ENCODE peak calls at places on chromosomes 6 and 20, in six cellular contexts. Y is ACHN, R is WTC11, S is T follicular helper cell, E is left ventricle myocardium inferior, Q is NCI-H2029. A is an unnamed sample.

GRCh38 chr6:57104350-57104749 is 14.4 kb downstream of the ZNF451 start:
- DNase-seq in Y (no peak), R (no peak), S (no peak), E (no peak), Q (no peak), A (no peak)

GRCh38 chr6:44263357-44264100 is 1.8 kb downstream of the NFKBIE start:
- DNase-seq in Y (peak; percentile 35), R (no peak), S (no peak), E (no peak), Q (no peak), A (no peak)

GRCh38 chr6:15763827-15764226 is 101.0 kb upstream of the DTNBP1 start:
- DNase-seq in Y (peak; percentile 14), R (no peak), S (no peak), E (no peak), Q (no peak), A (no peak)

GRCh38 chr20:9161308-9161707 is 92.4 kb downstream of the PLCB4 start:
- DNase-seq in Y (no peak), R (no peak), S (no peak), E (no peak), Q (no peak), A (no peak)

GRCh38 chr6:5950448-5950847 is 56.3 kb downstream of the NRN1 start:
- DNase-seq in Y (peak; percentile 34), R (peak; percentile 66), S (no peak), E (no peak), Q (no peak), A (no peak)

GRCh38 chr6:130206474-130206873 is 16.3 kb downstream of the SAMD3 start:
- DNase-seq in Y (no peak), R (no peak), S (no peak), E (no peak), Q (no peak), A (no peak)

GRCh38 chr20:25464501-25465204 is 57.2 kb downstream of the GINS1 start:
- DNase-seq in Y (no peak), R (no peak), S (no peak), E (no peak), Q (no peak), A (no peak)

GRCh38 chr20:62925420-62926228 is 681 bp downstream of the DIDO1 start:
- DNase-seq in Y (peak; percentile 40), R (no peak), S (peak; percentile 32), E (no peak), Q (no peak), A (peak; percentile 25)

GRCh38 chr6:29232725-29233124 is 62.0 kb downstream of the OR2J2 start:
- DNase-seq in Y (no peak), R (no peak), S (no peak), E (no peak), Q (no peak), A (no peak)

GRCh38 chr6:147675281-147675680 is 166.8 kb downstream of the SAMD5 start:
- DNase-seq in Y (no peak), R (no peak), S (no peak), E (no peak), Q (no peak), A (no peak)

GRCh38 chr20:8152183-8152582 is 20.1 kb downstream of the PLCB1 start:
- DNase-seq in Y (no peak), R (no peak), S (no peak), E (no peak), Q (no peak), A (no peak)

GRCh38 chr6:28140616-28141015 is 1.1 kb upstream of the ZKSCAN8 start:
- DNase-seq in Y (no peak), R (no peak), S (no peak), E (no peak), Q (no peak), A (no peak)

GRCh38 chr6:145490068-145490467 is 245.3 kb downstream of the EPM2A start:
- DNase-seq in Y (no peak), R (no peak), S (no peak), E (no peak), Q (no peak), A (no peak)

GRCh38 chr6:28399370-28400121 is at the start of gene ZSCAN12:
- DNase-seq in Y (peak; percentile 85), R (peak; percentile 81), S (peak; percentile 65), E (peak; percentile 77), Q (peak; percentile 83), A (peak; percentile 74)

GRCh38 chr20:1274485-1275313 is 8.6 kb downstream of the SNPH start:
- DNase-seq in Y (no peak), R (no peak), S (no peak), E (no peak), Q (peak; percentile 87), A (no peak)

GRCh38 chr6:157143171-157143884 is 180.0 kb downstream of the TMEM242 start:
- DNase-seq in Y (no peak), R (no peak), S (no peak), E (peak; percentile 42), Q (no peak), A (no peak)

GRCh38 chr6:170416959-170417606 is 110.5 kb downstream of the FAM120B start:
- DNase-seq in Y (no peak), R (no peak), S (no peak), E (no peak), Q (no peak), A (no peak)

GRCh38 chr6:128731249-128732165 is 151.4 kb upstream of the LAMA2 start:
- DNase-seq in Y (peak; percentile 60), R (no peak), S (no peak), E (no peak), Q (no peak), A (no peak)

GRCh38 chr20:58593880-58594473 is 57.1 kb upstream of the STX16 start:
- DNase-seq in Y (no peak), R (no peak), S (no peak), E (no peak), Q (no peak), A (no peak)

GRCh38 chr6:1363729-1364572 is 25.4 kb upstream of the FOXF2 start:
- DNase-seq in Y (peak; percentile 24), R (peak; percentile 36), S (no peak), E (peak; percentile 41), Q (no peak), A (no peak)

GRCh38 chr6:97705568-97705967 is 422.6 kb upstream of the MMS22L start:
- DNase-seq in Y (peak; percentile 7), R (peak; percentile 25), S (no peak), E (no peak), Q (no peak), A (no peak)

GRCh38 chr6:29577544-29577943 is 7.4 kb upstream of the OR2H2 start:
- DNase-seq in Y (no peak), R (no peak), S (no peak), E (no peak), Q (no peak), A (no peak)

GRCh38 chr20:35726759-35727711 is 15.0 kb downstream of the RBM39 start:
- DNase-seq in Y (no peak), R (no peak), S (no peak), E (no peak), Q (no peak), A (no peak)

GRCh38 chr6:30007132-30007764 is 53.8 kb upstream of the POLR1H start:
- DNase-seq in Y (no peak), R (peak; percentile 81), S (no peak), E (peak; percentile 25), Q (peak; percentile 53), A (no peak)

GRCh38 chr20:51569815-51570741 is 27.6 kb upstream of the NFATC2 start:
- DNase-seq in Y (no peak), R (no peak), S (no peak), E (peak; percentile 48), Q (no peak), A (no peak)

GRCh38 chr20:36836591-36837329 is 39.2 kb upstream of the TLDC2 start:
- DNase-seq in Y (peak; percentile 74), R (peak; percentile 90), S (no peak), E (no peak), Q (peak; percentile 54), A (no peak)

GRCh38 chr20:59004763-59005522 is 2.1 kb downstream of the CTSZ start:
- DNase-seq in Y (no peak), R (no peak), S (no peak), E (peak; percentile 61), Q (no peak), A (peak; percentile 18)

GRCh38 chr20:63060057-63060991 is 53.6 kb upstream of the BHLHE23 start:
- DNase-seq in Y (peak; percentile 75), R (peak; percentile 11), S (no peak), E (peak; percentile 10), Q (no peak), A (no peak)

GRCh38 chr6:125637207-125637606 is 112.2 kb upstream of the HEY2 start:
- DNase-seq in Y (no peak), R (no peak), S (no peak), E (no peak), Q (no peak), A (no peak)

GRCh38 chr20:64257107-64257757 is 1.7 kb downstream of the PCMTD2 start:
- DNase-seq in Y (no peak), R (no peak), S (no peak), E (no peak), Q (no peak), A (no peak)

GRCh38 chr20:10551732-10552724 is 116.9 kb downstream of the SLX4IP start:
- DNase-seq in Y (no peak), R (peak; percentile 53), S (no peak), E (no peak), Q (no peak), A (no peak)

GRCh38 chr6:50846860-50847171 is 28.1 kb downstream of the TFAP2B start:
- DNase-seq in Y (no peak), R (no peak), S (no peak), E (no peak), Q (no peak), A (no peak)

GRCh38 chr6:162942860-162943259 is 215.1 kb downstream of the PACRG start:
- DNase-seq in Y (no peak), R (no peak), S (no peak), E (no peak), Q (no peak), A (no peak)

GRCh38 chr6:21539621-21540100 is 53.9 kb upstream of the SOX4 start:
- DNase-seq in Y (no peak), R (no peak), S (no peak), E (no peak), Q (no peak), A (no peak)

GRCh38 chr20:63183422-63184146 is 32.3 kb downstream of the YTHDF1 start:
- DNase-seq in Y (peak; percentile 41), R (peak; percentile 85), S (peak; percentile 18), E (no peak), Q (peak; percentile 31), A (no peak)

GRCh38 chr6:114941078-114941477 is 598.3 kb upstream of the HS3ST5 start:
- DNase-seq in Y (no peak), R (no peak), S (no peak), E (no peak), Q (peak; percentile 30), A (no peak)

GRCh38 chr6:16271415-16271814 is 33.0 kb downstream of the GMPR start:
- DNase-seq in Y (no peak), R (no peak), S (no peak), E (no peak), Q (no peak), A (no peak)

GRCh38 chr6:92545861-92546260 is 873.5 kb downstream of the EPHA7 start:
- DNase-seq in Y (no peak), R (no peak), S (no peak), E (no peak), Q (no peak), A (no peak)

GRCh38 chr20:22805219-22805618 is 220.8 kb upstream of the FOXA2 start:
- DNase-seq in Y (peak; percentile 60), R (peak; percentile 30), S (no peak), E (peak; percentile 34), Q (no peak), A (no peak)